ENCODE peak calls at places on chromosomes 4 and X, in four cellular contexts. O is A549, J is endothelial cell of umbilical vein, A is K562. E is an unnamed sample.

GRCh38 chr4:182067828-182068227 is 175.4 kb upstream of the TENM3 start:
- DNase-seq in A (no peak), J (no peak), O (no peak), E (no peak)

GRCh38 chr4:7416745-7417432 is 17.8 kb downstream of the PSAPL1 start:
- DNase-seq in J (no peak), A (no peak), O (no peak), E (no peak)

GRCh38 chr4:15781427-15782095 is 3.4 kb downstream of the CD38 start:
- DNase-seq in A (no peak), O (no peak), J (no peak), E (peak)

GRCh38 chrX:77003956-77004355 is 443.2 kb upstream of the FGF16 start:
- DNase-seq in O (no peak), A (no peak), J (no peak), E (no peak)

GRCh38 chrX:39491548-39492297 is 606.0 kb downstream of the BCOR start:
- DNase-seq in J (no peak), O (no peak), A (peak), E (peak)

GRCh38 chrX:1599791-1600405 is 8.5 kb downstream of the AKAP17A start:
- DNase-seq in A (no peak), O (no peak), J (no peak), E (no peak)

GRCh38 chr4:153138736-153139135 is 65.5 kb upstream of the TRIM2 start:
- DNase-seq in J (no peak), A (no peak), O (no peak), E (peak)

GRCh38 chr4:142248946-142249345 is 597.2 kb downstream of the INPP4B start:
- DNase-seq in O (no peak), J (no peak), A (no peak), E (no peak)

GRCh38 chrX:11540532-11541377 is 125.0 kb downstream of the ARHGAP6 start:
- DNase-seq in O (no peak), A (no peak), J (no peak), E (peak)

GRCh38 chr4:18314731-18315130 is 293.2 kb upstream of the LCORL start:
- DNase-seq in A (no peak), J (no peak), O (no peak), E (no peak)

GRCh38 chrX:108097380-108097779 is 5.8 kb downstream of the ATG4A start:
- DNase-seq in O (no peak), A (no peak), J (peak), E (no peak)

GRCh38 chrX:1614927-1615326 is at the start of gene ASMT:
- DNase-seq in O (no peak), A (no peak), J (no peak), E (no peak)

GRCh38 chr4:89134775-89135319 is 23.5 kb downstream of the TIGD2 start:
- DNase-seq in A (no peak), J (peak), O (no peak), E (no peak)

GRCh38 chrX:2425281-2426071 is 75.3 kb downstream of the DHRSX start:
- DNase-seq in O (no peak), A (no peak), J (no peak), E (no peak)

GRCh38 chr4:3402409-3403103 is 39.2 kb upstream of the HGFAC start:
- DNase-seq in O (no peak), A (no peak), J (no peak), E (no peak)

GRCh38 chrX:136227074-136227473 is 24.1 kb downstream of the MAP7D3 start:
- DNase-seq in J (no peak), A (no peak), O (no peak), E (no peak)
- TF ChIP-seq MYC in J (no peak), A (no peak), O (no peak), E (no peak)

GRCh38 chrX:500481-501010 is 113.8 kb upstream of the PPP2R3B start:
- DNase-seq in J (no peak), A (no peak), O (no peak), E (no peak)

GRCh38 chrX:499870-500364 is 113.2 kb upstream of the PPP2R3B start:
- DNase-seq in O (no peak), J (no peak), A (no peak), E (no peak)

GRCh38 chrX:497201-497710 is 110.5 kb upstream of the PPP2R3B start:
- DNase-seq in J (no peak), O (no peak), A (no peak), E (no peak)
- TF ChIP-seq MYC in J (no peak), O (no peak), A (no peak), E (no peak)

GRCh38 chr4:48015216-48015615 is 1.3 kb downstream of the CNGA1 start:
- DNase-seq in O (no peak), A (no peak), J (no peak), E (no peak)

GRCh38 chr4:48018112-48018511 is 1.5 kb downstream of the NIPAL1 start:
- DNase-seq in O (no peak), A (no peak), J (no peak), E (no peak)

GRCh38 chr4:48015678-48016077 is 803 bp downstream of the CNGA1 start:
- DNase-seq in O (no peak), J (no peak), A (no peak), E (no peak)

GRCh38 chr4:48016141-48017107 is at the start of the genes CNGA1 and NIPAL1:
- DNase-seq in A (peak), J (peak), O (peak), E (peak)

GRCh38 chr4:48017108-48017527 is 546 bp downstream of the NIPAL1 start:
- DNase-seq in A (peak), O (peak), J (peak), E (peak)
- TF ChIP-seq MYC in A (no peak), O (no peak), J (no peak), E (no peak)

DNA sequence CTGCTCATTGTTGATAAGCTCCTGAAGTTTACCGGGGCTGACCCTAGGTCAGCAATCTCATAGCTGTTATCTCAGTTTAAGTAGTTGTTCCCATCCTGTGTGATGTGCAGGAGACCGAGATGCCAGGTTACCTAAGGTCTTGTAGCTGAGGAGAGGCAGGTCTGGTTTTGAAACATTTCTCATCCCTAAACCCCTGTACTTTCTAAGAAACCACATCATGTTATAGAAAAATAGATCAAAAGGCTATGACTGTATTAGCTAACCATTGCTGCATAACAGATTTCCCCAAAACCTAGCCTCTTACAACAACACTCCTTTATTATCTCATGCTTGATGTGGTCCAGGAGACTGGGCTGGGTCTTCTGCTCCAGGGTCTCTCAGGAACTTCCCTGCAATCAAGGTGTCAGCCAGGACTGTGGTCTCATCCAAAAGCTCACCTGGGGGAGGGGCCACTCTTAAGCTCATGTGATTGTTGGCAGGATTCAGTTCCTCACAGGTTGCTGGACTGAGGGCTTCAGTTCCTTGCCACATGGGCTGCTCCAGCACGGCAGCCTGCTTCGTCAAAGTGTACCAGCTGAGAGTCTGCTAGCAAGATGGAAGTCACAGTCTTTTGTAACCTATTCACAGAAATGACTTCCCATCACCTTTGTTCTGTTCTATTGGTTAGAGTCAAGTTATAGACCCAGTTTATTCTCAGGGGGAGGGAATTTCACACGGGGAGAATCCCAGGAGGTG is 60.9 kb upstream of the CLCN4 start:
- DNase-seq in A (no peak), O (no peak), J (no peak), E (no peak)
- TF ChIP-seq MYC in A (no peak), O (no peak), J (no peak), E (no peak)

GRCh38 chr4:158079661-158080060 is 93.2 kb downstream of the GASK1B start:
- DNase-seq in O (no peak), A (no peak), J (peak), E (no peak)

GRCh38 chr4:158071931-158072330 is 100.9 kb downstream of the GASK1B start:
- DNase-seq in O (no peak), J (no peak), A (no peak), E (no peak)

GRCh38 chr4:158080354-158080753 is 92.5 kb downstream of the GASK1B start:
- DNase-seq in O (no peak), A (no peak), J (no peak), E (no peak)

GRCh38 chr4:158077835-158078234 is 95.0 kb downstream of the GASK1B start:
- DNase-seq in J (no peak), O (no peak), A (no peak), E (no peak)

GRCh38 chr4:158074851-158075250 is 98.0 kb downstream of the GASK1B start:
- DNase-seq in J (no peak), O (no peak), A (no peak), E (no peak)
- TF ChIP-seq MYC in J (no peak), O (no peak), A (no peak), E (no peak)

GRCh38 chr4:76740866-76741662 is 156.9 kb downstream of the SOWAHB start:
- DNase-seq in J (no peak), A (no peak), O (no peak), E (no peak)

GRCh38 chr4:76736434-76736833 is 161.5 kb downstream of the SOWAHB start:
- DNase-seq in O (no peak), J (no peak), A (no peak), E (no peak)

GRCh38 chr4:76740192-76740591 is 157.8 kb downstream of the SOWAHB start:
- DNase-seq in O (no peak), J (no peak), A (no peak), E (no peak)

GRCh38 chr4:76737180-76737579 is 160.8 kb downstream of the SOWAHB start:
- DNase-seq in A (no peak), J (no peak), O (no peak), E (no peak)

DNA sequence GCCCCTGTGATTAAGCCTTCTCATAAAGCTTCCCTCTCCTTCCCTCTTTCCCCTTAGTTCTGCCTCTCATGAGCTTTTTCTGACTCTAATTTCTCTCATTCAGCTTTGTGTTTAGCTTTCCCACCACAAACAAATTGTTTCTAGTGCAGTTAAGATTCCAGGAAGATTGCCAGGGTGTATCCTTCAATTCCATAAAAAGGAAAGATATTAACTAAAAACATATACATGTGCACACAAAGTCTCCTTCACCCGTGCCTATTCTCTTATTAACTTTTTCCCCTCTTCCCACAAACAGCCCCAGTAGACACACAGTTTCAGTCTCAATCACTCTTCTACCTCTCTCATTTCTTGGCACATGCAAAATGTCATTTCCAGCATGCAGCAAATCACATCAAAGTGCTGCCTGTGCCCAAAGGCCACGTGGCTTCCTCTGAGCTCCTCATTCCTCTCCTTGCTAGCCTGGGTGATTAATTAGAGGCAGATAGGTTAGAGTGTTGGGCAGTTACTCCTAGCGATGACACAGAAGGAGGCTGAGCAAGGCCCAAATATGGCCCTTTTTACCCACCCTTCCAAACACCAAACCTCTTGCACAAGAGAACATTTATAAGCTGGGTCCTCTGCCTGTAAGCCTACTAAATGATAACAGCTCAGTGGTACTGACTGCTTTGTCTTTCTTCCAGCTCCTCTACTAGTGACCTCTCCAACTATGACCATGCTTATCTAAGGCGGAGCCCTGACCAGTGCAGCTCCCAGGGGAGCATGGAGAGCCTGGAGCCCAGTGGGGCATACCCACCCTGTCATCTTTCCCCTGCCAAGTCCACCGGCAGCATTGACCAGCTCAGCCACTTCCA is 159.6 kb downstream of the SOWAHB start:
- DNase-seq in J (peak), A (no peak), O (no peak), E (no peak)
- TF ChIP-seq MYC in J (no peak), A (no peak), O (no peak), E (no peak)

GRCh38 chr4:20462426-20463175 is 210.9 kb downstream of the SLIT2 start:
- DNase-seq in A (no peak), J (peak), O (no peak), E (no peak)
- TF ChIP-seq MYC in A (no peak), J (no peak), O (no peak), E (no peak)

GRCh38 chr4:169485084-169485483 is 127.3 kb downstream of the NEK1 start:
- DNase-seq in O (no peak), J (no peak), A (no peak), E (no peak)

GRCh38 chr4:169491211-169491610 is 121.2 kb downstream of the NEK1 start:
- DNase-seq in O (no peak), A (no peak), J (no peak), E (no peak)

GRCh38 chr4:169484485-169484884 is 127.9 kb downstream of the NEK1 start:
- DNase-seq in O (no peak), A (peak), J (no peak), E (no peak)

DNA sequence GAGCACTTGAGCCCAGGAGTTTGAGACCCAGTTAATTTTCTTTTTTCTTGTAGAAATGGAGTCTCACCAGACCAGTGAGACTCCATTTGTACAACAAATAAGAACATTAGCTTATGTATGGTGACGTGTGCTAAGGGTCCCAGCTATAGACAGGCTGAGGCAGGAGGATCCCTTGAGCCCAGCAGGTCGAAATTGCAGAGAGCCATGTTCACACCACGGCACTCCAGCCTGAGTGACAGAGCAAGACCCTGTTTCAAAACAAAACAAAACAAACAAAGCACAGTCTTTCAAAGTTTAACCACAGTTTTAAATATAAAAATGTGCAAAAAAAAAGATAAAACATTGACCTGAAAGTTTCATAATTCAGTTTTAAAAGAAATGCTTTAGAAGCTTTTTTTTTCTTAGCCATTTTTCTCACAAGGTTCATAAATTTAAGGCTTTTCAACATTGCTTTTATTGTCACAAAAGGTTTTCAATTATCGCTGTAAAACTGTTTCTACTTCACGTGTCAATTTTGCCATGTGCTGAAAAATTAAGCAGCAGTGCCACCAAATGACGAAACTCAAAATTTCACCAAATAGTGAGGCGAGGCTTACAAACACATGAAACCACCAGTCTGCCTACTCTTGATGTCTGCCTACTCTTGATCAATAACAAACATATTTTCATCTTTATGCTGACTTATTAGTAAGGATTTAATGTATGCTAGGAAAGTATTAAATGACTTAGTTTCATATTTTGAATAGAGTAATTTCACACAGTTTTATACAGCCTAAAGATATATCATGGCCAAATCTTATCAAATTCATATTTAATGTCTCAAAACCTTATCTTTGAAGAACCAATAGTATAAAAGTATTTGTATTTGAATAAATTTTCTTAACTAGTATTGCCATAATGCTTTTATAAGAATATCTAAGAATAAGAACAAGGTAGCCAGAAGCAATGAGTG is 126.3 kb downstream of the NEK1 start:
- DNase-seq in O (peak), J (peak), A (peak), E (peak)
- TF ChIP-seq MYC in O (no peak), J (no peak), A (no peak), E (peak)